ENCODE peak calls at places on chromosomes 1 and 21, in eight cellular contexts. F is neural progenitor cell, J is MM.1S, L is PC-3, P is HCT116, K is GM23248, M is hepatocyte, C is GM23338. O is an unnamed sample.
A peak's percentile ranks its signal among the peaks of the same experiment; 100 is the strongest.

GRCh38 chr1:43651188-43651587 is 1.2 kb downstream of the KDM4A start:
- DNase-seq in F (peak; percentile 16), J (peak; percentile 24), L (peak; percentile 5), P (no peak), K (peak; percentile 20), M (no peak), C (no peak), O (peak; percentile 27)

GRCh38 chr1:26579662-26580061 is 50.1 kb downstream of the RPS6KA1 start:
- DNase-seq in F (no peak), J (no peak), L (no peak), P (no peak), K (no peak), M (no peak), C (no peak), O (no peak)

GRCh38 chr21:45387506-45387905 is 17.5 kb upstream of the COL18A1 start:
- DNase-seq in F (no peak), J (no peak), L (no peak), P (no peak), K (no peak), M (no peak), C (no peak), O (no peak)

GRCh38 chr1:21508580-21509350 is 458 bp upstream of the ALPL start:
- DNase-seq in F (peak; percentile 97), J (peak; percentile 51), L (peak; percentile 63), P (no peak), K (peak; percentile 81), M (peak; percentile 90), C (peak; percentile 97), O (peak; percentile 57)

GRCh38 chr1:179251675-179252074 is 22.2 kb upstream of the ABL2 start:
- DNase-seq in F (peak; percentile 43), J (no peak), L (peak; percentile 44), P (no peak), K (peak; percentile 60), M (peak; percentile 51), C (peak; percentile 38), O (peak; percentile 25)

GRCh38 chr1:88204768-88205167 is 479.3 kb upstream of the PKN2 start:
- DNase-seq in F (no peak), J (no peak), L (no peak), P (no peak), K (no peak), M (no peak), C (no peak), O (no peak)

GRCh38 chr1:247409869-247410544 is 6.0 kb upstream of the NLRP3 start:
- DNase-seq in F (no peak), J (peak; percentile 83), L (no peak), P (no peak), K (no peak), M (no peak), C (no peak), O (no peak)

GRCh38 chr1:1943834-1944570 is 24.9 kb upstream of the TMEM52 start:
- DNase-seq in F (peak; percentile 84), J (peak; percentile 21), L (peak; percentile 74), P (peak; percentile 35), K (peak; percentile 60), M (peak; percentile 78), C (peak; percentile 81), O (peak; percentile 46)

GRCh38 chr1:98068016-98068415 is 147.2 kb upstream of the DPYD start:
- DNase-seq in F (no peak), J (no peak), L (peak; percentile 59), P (no peak), K (peak; percentile 52), M (no peak), C (no peak), O (no peak)

GRCh38 chr1:940121-941026 is 16.7 kb downstream of the SAMD11 start:
- DNase-seq in F (peak; percentile 77), J (peak; percentile 25), L (peak; percentile 40), P (no peak), K (peak; percentile 80), M (peak; percentile 87), C (peak; percentile 60), O (no peak)

GRCh38 chr1:42838482-42839190 is 7.8 kb upstream of the ZNF691 start:
- DNase-seq in F (no peak), J (no peak), L (no peak), P (no peak), K (no peak), M (no peak), C (no peak), O (no peak)

GRCh38 chr1:25019351-25020172 is 89.5 kb upstream of the RUNX3 start:
- DNase-seq in F (no peak), J (no peak), L (no peak), P (no peak), K (no peak), M (no peak), C (no peak), O (peak; percentile 82)

GRCh38 chr1:19700046-19700777 is 35.5 kb downstream of the HTR6 start:
- DNase-seq in F (no peak), J (no peak), L (no peak), P (no peak), K (no peak), M (no peak), C (no peak), O (no peak)

GRCh38 chr21:10463156-10463555 is 58.2 kb upstream of the TPTE start:
- DNase-seq in F (no peak), J (no peak), L (no peak), P (no peak), K (no peak), M (no peak), C (no peak), O (no peak)

GRCh38 chr1:220563564-220563963 is 35.6 kb downstream of the MARK1 start:
- DNase-seq in F (no peak), J (no peak), L (no peak), P (no peak), K (no peak), M (no peak), C (no peak), O (no peak)

GRCh38 chr1:63327417-63328139 is 5.2 kb downstream of the FOXD3 start:
- DNase-seq in F (peak; percentile 90), J (peak; percentile 68), L (peak; percentile 79), P (peak; percentile 60), K (peak; percentile 67), M (peak; percentile 76), C (peak; percentile 96), O (peak; percentile 64)

GRCh38 chr1:109624215-109625010 is 4.8 kb downstream of the AMPD2 start:
- DNase-seq in F (no peak), J (no peak), L (no peak), P (no peak), K (no peak), M (no peak), C (no peak), O (peak; percentile 72)

GRCh38 chr1:37840711-37841110 is 18.7 kb downstream of the MTF1 start:
- DNase-seq in F (no peak), J (no peak), L (no peak), P (no peak), K (no peak), M (no peak), C (no peak), O (no peak)

GRCh38 chr1:64194168-64195088 is 9.0 kb upstream of the UBE2U start:
- DNase-seq in F (no peak), J (no peak), L (no peak), P (no peak), K (no peak), M (no peak), C (no peak), O (no peak)

GRCh38 chr1:114342376-114342775 is 168.6 kb downstream of the TRIM33 start:
- DNase-seq in F (no peak), J (no peak), L (peak; percentile 40), P (no peak), K (no peak), M (no peak), C (no peak), O (no peak)

GRCh38 chr1:114339379-114339778 is 171.6 kb downstream of the TRIM33 start:
- DNase-seq in F (no peak), J (no peak), L (no peak), P (no peak), K (no peak), M (no peak), C (no peak), O (no peak)

GRCh38 chr1:114338491-114338890 is 172.5 kb downstream of the TRIM33 start:
- DNase-seq in F (no peak), J (no peak), L (no peak), P (no peak), K (no peak), M (no peak), C (no peak), O (no peak)

GRCh38 chr1:114341886-114342285 is 169.1 kb downstream of the TRIM33 start:
- DNase-seq in F (no peak), J (no peak), L (no peak), P (no peak), K (no peak), M (no peak), C (no peak), O (no peak)

GRCh38 chr1:114340906-114341698 is 169.9 kb downstream of the TRIM33 start:
- DNase-seq in F (no peak), J (peak; percentile 25), L (no peak), P (no peak), K (no peak), M (no peak), C (no peak), O (no peak)
- H3K4me1 ChIP-seq in F (peaks cover 4% of the 10 kb centered on the region), J (no peaks in the 10 kb centered on the region), L (peaks cover 12% of the 10 kb centered on the region), P (peaks cover 3% of the 10 kb centered on the region), K (no peaks in the 10 kb centered on the region), M (peaks cover 6% of the 10 kb centered on the region), C (peaks cover 10% of the 10 kb centered on the region), O (peaks cover 2% of the 10 kb centered on the region)

DNA sequence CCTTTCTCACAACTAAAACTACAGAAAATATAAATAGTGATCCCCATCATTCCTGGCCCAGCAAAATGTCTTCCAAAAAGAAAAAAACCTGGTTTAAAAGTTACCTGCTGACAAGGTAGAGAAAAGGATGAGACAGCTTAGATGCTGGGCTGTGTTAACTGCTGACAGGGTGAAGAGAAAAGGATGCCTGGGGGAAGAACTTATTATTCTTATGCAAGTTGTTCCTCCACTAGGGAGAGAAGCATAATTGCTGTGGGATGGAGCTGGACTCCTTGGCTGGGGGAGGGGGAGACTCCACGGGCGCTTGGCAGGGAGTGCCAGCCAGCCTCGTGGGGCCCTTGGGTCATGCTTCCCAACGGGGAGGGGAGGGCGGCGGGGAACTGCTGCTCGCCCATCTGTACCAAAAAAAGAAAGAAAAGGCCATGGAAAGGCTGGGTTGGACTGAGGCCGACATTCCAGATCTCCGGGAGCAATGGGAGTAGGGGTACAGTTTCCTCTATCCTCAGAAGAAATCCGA is 47.1 kb downstream of the SYCP1 start:
- DNase-seq in F (peak; percentile 3), J (no peak), L (no peak), P (no peak), K (peak; percentile 1), M (no peak), C (peak; percentile 42), O (no peak)
- H3K4me2 ChIP-seq in F (peak overlapping the region; percentile 48), J (no peak overlapping the region), L (no peak overlapping the region), P (no peak overlapping the region), K (peak overlapping the region; percentile 25), M (peak overlapping the region; percentile 61), C (peak overlapping the region; percentile 75), O (no peak overlapping the region)

GRCh38 chr1:96234299-96234698 is 487.3 kb upstream of the PTBP2 start:
- DNase-seq in F (no peak), J (no peak), L (peak; percentile 58), P (peak; percentile 29), K (peak; percentile 23), M (peak; percentile 72), C (no peak), O (no peak)
- TF ChIP-seq EZH2phosphoT487 in F (no peak), J (no peak), L (no peak), P (no peak), K (no peak), M (no peak), C (no peak), O (no peak)

DNA sequence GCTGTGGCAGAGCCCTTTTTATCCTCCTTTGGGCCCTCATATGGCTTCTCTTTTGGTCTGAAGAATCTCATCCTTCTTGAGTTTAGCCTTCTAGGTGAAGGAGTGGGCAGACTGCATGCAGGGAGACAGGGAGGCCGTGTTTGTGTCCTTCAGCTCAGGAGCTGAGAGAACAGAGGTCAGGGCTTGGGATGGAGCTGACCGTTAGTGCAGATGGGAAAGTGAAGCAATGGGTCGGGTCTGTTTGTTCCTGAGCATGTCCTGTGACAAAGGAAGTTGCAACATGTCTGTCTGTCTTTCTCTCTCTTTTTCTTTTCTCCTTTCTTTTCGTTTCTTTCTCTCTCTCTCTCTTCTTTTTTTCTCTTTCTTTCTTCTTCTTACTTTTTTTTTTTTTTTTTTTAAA is 14.9 kb downstream of the MAPKAPK2 start:
- DNase-seq in F (no peak), J (no peak), L (no peak), P (no peak), K (no peak), M (no peak), C (no peak), O (no peak)
- H3K4me1 ChIP-seq in F (peaks cover 31% of the 10 kb centered on the region), J (peaks cover 38% of the 10 kb centered on the region), L (no peaks in the 10 kb centered on the region), P (peaks cover 2% of the 10 kb centered on the region), K (peaks cover 19% of the 10 kb centered on the region), M (peaks cover 17% of the 10 kb centered on the region), C (peaks cover 41% of the 10 kb centered on the region), O (no peaks in the 10 kb centered on the region)

O was measured in OCI-LY7.